ENCODE peak calls at places on chromosomes 16 and 17, in four cellular contexts. L is OCI-LY7, K is PC-9, X is H9. D is an unnamed sample.

GRCh38 chr17:51045616-51046526 is 74.8 kb downstream of the SPAG9 start:
- DNase-seq in L (no peak), K (no peak), X (no peak), D (no peak)

GRCh38 chr17:5757306-5757907 is 173.1 kb upstream of the NLRP1 start:
- DNase-seq in L (no peak), K (no peak), X (peak; percentile 23), D (no peak)

GRCh38 chr16:54932737-54933254 is 2.1 kb downstream of the IRX5 start:
- DNase-seq in L (no peak), K (no peak), X (peak; percentile 58), D (no peak)

GRCh38 chr17:27898096-27898495 is 4.9 kb upstream of the LYRM9 start:
- DNase-seq in L (no peak), K (no peak), X (no peak), D (no peak)

GRCh38 chr17:15513058-15513858 is 45.8 kb upstream of the CDRT4 start:
- DNase-seq in L (no peak), K (no peak), X (no peak), D (no peak)

GRCh38 chr17:21129023-21129681 is 2.4 kb downstream of the DHRS7B start:
- DNase-seq in L (no peak), K (no peak), X (no peak), D (no peak)

GRCh38 chr17:4788807-4789700 is at the start of gene GLTPD2:
- DNase-seq in L (no peak), K (no peak), X (peak; percentile 56), D (no peak)

GRCh38 chr16:27113341-27113841 is 46.7 kb downstream of the C16orf82 start:
- DNase-seq in L (peak; percentile 81), K (no peak), X (no peak), D (no peak)

GRCh38 chr16:69928856-69929400 is 22.2 kb upstream of the CLEC18A start:
- DNase-seq in L (no peak), K (no peak), X (no peak), D (no peak)

GRCh38 chr17:27985736-27986394 is 56.6 kb upstream of the NLK start:
- DNase-seq in L (no peak), K (no peak), X (no peak), D (no peak)

GRCh38 chr16:1723450-1724147 is 17.6 kb downstream of the MAPK8IP3 start:
- DNase-seq in L (peak; percentile 59), K (no peak), X (no peak), D (no peak)

DNA sequence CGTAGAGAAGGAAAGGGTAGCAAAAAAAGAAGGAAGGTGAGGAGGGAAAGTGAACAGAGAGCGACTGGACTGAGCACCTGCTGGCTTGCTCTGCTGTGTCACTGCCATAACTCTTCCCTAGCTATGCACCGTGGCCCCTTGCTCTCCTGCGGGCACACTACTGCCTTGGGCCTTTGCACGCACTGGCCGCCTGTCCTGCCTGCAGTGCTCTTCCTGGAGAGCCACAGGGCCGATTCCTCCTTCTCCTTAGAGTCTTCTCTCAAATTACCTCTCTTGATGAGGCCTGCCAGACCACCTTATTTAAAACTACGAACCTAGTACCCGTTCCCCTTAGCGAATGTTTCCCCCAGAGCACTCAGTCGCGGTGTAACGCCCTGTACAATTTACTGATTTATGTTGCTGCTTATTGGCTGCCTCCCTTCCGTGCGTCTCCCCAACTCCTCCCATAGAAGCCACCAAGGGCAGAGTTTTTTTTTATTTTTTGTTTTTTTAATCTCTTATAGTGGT is 70.3 kb downstream of the RAI1 start:
- DNase-seq in L (peak; percentile 54), K (peak; percentile 30), X (no peak), D (no peak)
- H3K27ac ChIP-seq in L (peak overlapping the region; percentile 90), K (peak overlapping the region; percentile 34), X (no peak overlapping the region), D (peak overlapping the region; percentile 88)

DNA sequence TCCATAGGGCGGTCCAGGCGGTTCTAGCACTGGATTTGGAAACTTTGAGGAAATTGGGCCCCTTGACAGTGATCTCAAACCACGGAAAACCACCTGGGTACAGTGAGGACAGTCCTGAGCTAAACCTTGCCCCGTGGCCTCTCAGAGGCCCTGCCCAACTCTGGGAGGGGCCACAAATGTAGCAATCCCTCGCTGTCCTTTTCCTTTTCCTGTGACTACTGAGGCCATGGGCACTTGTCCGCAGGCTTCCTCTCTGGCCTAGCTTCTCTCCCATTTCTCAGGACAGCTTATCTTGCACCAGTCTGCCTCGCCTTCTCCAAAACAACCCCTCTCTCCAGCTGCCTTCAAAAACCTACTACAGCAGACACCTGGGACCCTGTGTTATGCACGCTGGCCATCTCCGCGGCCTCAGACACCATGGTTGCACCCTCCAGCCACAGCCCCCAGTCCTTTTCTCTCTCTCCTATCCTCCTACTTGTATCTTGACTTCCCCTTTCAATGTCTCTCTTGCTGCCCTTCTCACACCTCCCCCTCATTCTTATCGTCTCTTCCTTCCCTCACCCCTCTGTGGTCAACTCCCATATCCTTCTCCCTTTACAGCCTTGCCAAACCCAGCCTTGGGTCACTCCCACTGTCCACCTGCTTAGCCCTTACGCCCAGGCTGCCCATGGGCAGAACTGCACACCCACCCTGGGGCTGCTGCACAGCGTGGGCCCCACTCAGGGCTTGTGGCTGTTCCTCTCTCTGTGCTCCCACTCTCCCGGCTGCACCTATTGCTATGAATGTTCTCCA is 7.6 kb downstream of the SCPEP1 start:
- DNase-seq in L (no peak), K (no peak), X (no peak), D (no peak)
- H3K79me2 ChIP-seq in L (no peaks in the 10 kb centered on the region), K (no peaks in the 10 kb centered on the region), X (no peaks in the 10 kb centered on the region), D (no peaks in the 10 kb centered on the region)

DNA sequence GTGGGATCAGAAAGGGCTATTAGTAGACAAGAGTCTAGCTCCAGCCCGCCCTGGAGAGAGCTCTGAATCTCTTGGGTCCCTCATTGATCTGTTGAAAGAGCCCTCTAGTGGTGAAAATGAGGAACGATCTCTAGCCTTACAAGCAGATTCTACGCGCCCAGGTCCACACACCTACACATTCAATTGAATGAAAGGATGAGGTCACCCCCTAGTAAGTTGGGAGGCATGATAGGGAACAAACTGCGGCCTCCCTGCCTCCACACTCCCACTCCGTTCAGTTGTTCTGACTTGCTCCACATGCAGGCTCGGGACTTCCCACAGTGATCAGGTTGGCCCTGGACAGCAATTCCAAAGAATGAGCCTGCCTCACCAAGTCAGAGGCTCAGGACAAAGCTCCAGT is 2.9 kb upstream of the CACNG3 start:
- DNase-seq in L (peak; percentile 78), K (no peak), X (peak; percentile 68), D (peak; percentile 9)
- TF ChIP-seq CTCF in L (peak; percentile 86), K (peak; percentile 82), X (peak; percentile 86), D (peak; percentile 48)

DNA sequence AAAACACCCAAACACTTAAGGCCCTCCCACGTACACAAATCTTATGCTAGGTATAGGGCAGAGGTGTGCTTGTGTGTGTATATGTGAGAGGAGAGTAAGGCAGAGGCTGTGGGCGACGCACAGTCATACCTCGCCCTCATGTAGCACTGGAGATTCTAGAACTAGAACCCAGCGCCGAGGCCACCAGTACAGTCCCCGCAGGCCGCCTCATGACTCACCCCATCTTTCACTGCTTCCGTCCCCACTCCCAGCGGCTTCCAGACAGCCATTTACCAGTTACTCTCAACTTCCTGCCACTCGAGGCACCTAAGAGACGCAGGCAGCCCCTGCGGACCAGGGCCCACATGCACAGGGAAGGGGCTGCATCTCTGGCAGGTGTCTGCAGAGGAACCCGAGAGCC is 23.2 kb upstream of the CYTH1 start:
- DNase-seq in L (no peak), K (no peak), X (no peak), D (no peak)
- H3K27ac ChIP-seq in L (no peak overlapping the region), K (no peak overlapping the region), X (no peak overlapping the region), D (no peak overlapping the region)

D was measured in keratinocyte.